ENCODE peak calls at places on chromosomes 1 and 21, in six cellular contexts. L is WTC11, O is K562, I is HCT116, C is H1, F is HepG2. S is an unnamed sample.

GRCh38 chr21:42739061-42739931 is 85.9 kb downstream of the PDE9A start:
- DNase-seq in O (no peak), F (peak), I (no peak), L (no peak), C (no peak), S (no peak)

GRCh38 chr1:219757890-219758289 is 145.0 kb upstream of the ZC3H11B start:
- DNase-seq in F (no peak), L (no peak), O (no peak), I (no peak), C (no peak), S (no peak)

GRCh38 chr1:110673197-110673701 is 1.5 kb downstream of the KCNA3 start:
- DNase-seq in O (no peak), C (no peak), I (no peak), L (no peak), F (no peak), S (no peak)

GRCh38 chr1:206002833-206003532 is at the start of gene RAB7B:
- DNase-seq in I (no peak), L (no peak), F (no peak), C (no peak), O (no peak), S (no peak)

GRCh38 chr1:239587066-239587465 is 200.7 kb downstream of the CHRM3 start:
- DNase-seq in F (no peak), I (no peak), C (no peak), L (no peak), O (no peak), S (no peak)

GRCh38 chr1:30912913-30913652 is 4.5 kb upstream of the SDC3 start:
- DNase-seq in F (no peak), O (no peak), I (no peak), C (no peak), L (no peak), S (no peak)

GRCh38 chr1:30639881-30640452 is 83.4 kb downstream of the MATN1 start:
- DNase-seq in F (no peak), C (no peak), I (no peak), L (no peak), O (no peak), S (no peak)

GRCh38 chr1:213899413-213899812 is 88.4 kb upstream of the PROX1 start:
- DNase-seq in F (no peak), I (no peak), L (no peak), O (no peak), C (no peak), S (no peak)

GRCh38 chr1:27428316-27429028 is 36.0 kb downstream of the GPR3 start:
- DNase-seq in C (no peak), I (no peak), L (no peak), O (peak), F (no peak), S (no peak)

GRCh38 chr1:199064971-199065370 is 426.1 kb downstream of the PTPRC start:
- DNase-seq in L (no peak), O (no peak), I (no peak), C (no peak), F (no peak), S (no peak)

GRCh38 chr1:199073166-199073565 is 434.3 kb downstream of the PTPRC start:
- DNase-seq in F (no peak), O (no peak), C (no peak), L (no peak), I (no peak), S (peak)

GRCh38 chr1:199071080-199071479 is 432.2 kb downstream of the PTPRC start:
- DNase-seq in C (no peak), L (no peak), I (no peak), O (no peak), F (no peak), S (no peak)

DNA sequence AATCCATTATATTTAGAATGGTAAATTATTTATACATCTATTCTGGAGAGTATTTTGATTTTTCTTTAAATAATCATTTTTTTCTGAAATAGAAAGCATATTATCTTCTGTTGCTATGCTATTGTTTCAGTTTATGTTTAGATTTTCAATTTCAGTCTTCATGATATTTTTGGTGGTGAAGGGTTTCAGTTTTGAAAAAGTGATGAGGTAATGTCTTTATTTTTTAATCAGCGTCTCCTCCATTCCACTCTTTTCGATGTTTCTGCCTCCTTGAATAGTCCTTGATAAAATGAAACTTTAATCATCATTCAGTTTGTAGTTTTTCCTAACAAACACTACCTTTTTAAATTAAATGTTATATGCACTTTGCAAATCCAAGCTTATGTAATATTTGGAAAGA is 428.6 kb downstream of the PTPRC start:
- DNase-seq in I (no peak), O (no peak), C (no peak), F (no peak), L (no peak), S (no peak)
- TF ChIP-seq SP1 in I (no peak), O (no peak), C (no peak), F (no peak), L (no peak), S (no peak)

GRCh38 chr1:15959847-15960446 is 16.0 kb downstream of the ZBTB17 start:
- DNase-seq in L (no peak), C (no peak), I (no peak), F (no peak), O (no peak), S (no peak)
- TF ChIP-seq SP1 in L (no peak), C (no peak), I (no peak), F (no peak), O (no peak), S (no peak)

GRCh38 chr1:1100296-1100695 is 15.6 kb downstream of the C1orf159 start:
- DNase-seq in F (no peak), I (no peak), L (no peak), O (no peak), C (no peak), S (no peak)
- TF ChIP-seq SP1 in F (no peak), I (no peak), L (no peak), O (no peak), C (no peak), S (no peak)

GRCh38 chr1:34973326-34973725 is 11.8 kb downstream of the TMEM35B start:
- DNase-seq in C (no peak), F (no peak), I (no peak), O (no peak), L (no peak), S (no peak)
- TF ChIP-seq SP1 in C (no peak), F (no peak), I (no peak), O (no peak), L (no peak), S (no peak)

GRCh38 chr1:67685558-67686271 is 714 bp downstream of the GADD45A start:
- DNase-seq in C (no peak), O (peak), L (peak), I (no peak), F (no peak), S (peak)

GRCh38 chr1:67686272-67687197 is 1.5 kb downstream of the GADD45A start:
- DNase-seq in O (peak), C (no peak), L (peak), F (peak), I (peak), S (peak)

GRCh38 chr1:67688526-67689219 is 3.7 kb downstream of the GADD45A start:
- DNase-seq in O (peak), I (no peak), L (no peak), C (no peak), F (no peak), S (no peak)

GRCh38 chr1:67687649-67688048 is 2.6 kb downstream of the GADD45A start:
- DNase-seq in C (no peak), F (peak), L (no peak), O (no peak), I (no peak), S (no peak)

DNA sequence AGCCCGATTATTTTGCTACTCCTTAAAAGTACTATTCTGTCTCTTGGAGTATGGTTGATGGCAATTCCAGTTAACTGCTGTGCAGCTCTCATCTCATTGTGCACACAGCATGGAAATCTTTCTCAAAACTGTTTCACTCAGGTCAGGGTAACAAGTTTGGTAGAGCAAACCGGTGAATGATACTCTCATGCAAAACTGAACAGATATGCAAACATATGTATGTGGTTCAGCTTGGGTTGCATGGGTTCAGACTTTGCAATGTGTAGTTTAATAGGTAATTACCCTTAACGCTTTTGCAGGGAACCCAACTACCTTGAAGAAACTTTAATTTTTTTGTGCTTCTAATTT is 2.2 kb downstream of the GADD45A start:
- DNase-seq in I (no peak), O (no peak), L (no peak), F (no peak), C (no peak), S (no peak)
- TF ChIP-seq SP1 in I (no peak), O (no peak), L (no peak), F (no peak), C (no peak), S (no peak)